ENCODE peak calls at places on chromosome 20, in five cellular contexts. O is lower lobe of right lung, V is prostate gland, I is ovary, D is mammary epithelial cell. Y is an unnamed sample.

GRCh38 chr20:45592574-45593189 is 13.6 kb upstream of the WFDC8 start:
- DNase-seq in D (peak; percentile 56), O (no peak), I (no peak), V (no peak), Y (no peak)

GRCh38 chr20:20036756-20037155 is 15.5 kb downstream of the CRNKL1 start:
- DNase-seq in I (no peak), O (no peak), V (no peak), D (no peak), Y (no peak)

GRCh38 chr20:25148181-25148981 is 47.1 kb upstream of the ENTPD6 start:
- DNase-seq in I (peak; percentile 76), O (peak; percentile 69), V (peak; percentile 19), D (no peak), Y (peak; percentile 77)

GRCh38 chr20:51562334-51563140 is 20.0 kb upstream of the NFATC2 start:
- DNase-seq in D (peak; percentile 75), I (peak; percentile 88), O (peak; percentile 55), V (peak; percentile 68), Y (peak; percentile 94)

GRCh38 chr20:24991897-24992419 is 593 bp downstream of the APMAP start:
- DNase-seq in D (no peak), V (no peak), O (peak; percentile 60), I (no peak), Y (peak; percentile 72)

GRCh38 chr20:36542019-36542488 is 735 bp downstream of the MYL9 start:
- DNase-seq in I (peak; percentile 78), O (no peak), D (no peak), V (no peak), Y (no peak)

GRCh38 chr20:5191829-5192569 is 65.2 kb downstream of the CDS2 start:
- DNase-seq in O (no peak), D (peak; percentile 63), I (peak; percentile 50), V (peak; percentile 50), Y (no peak)

GRCh38 chr20:46939566-46939965 is 44.9 kb downstream of the EYA2 start:
- DNase-seq in I (no peak), D (no peak), O (no peak), V (no peak), Y (no peak)

GRCh38 chr20:63972312-63973159 is 2.8 kb upstream of the ZNF512B start:
- DNase-seq in I (peak; percentile 36), V (no peak), D (no peak), O (no peak), Y (no peak)

GRCh38 chr20:16927031-16927430 is 178.9 kb downstream of the OTOR start:
- DNase-seq in D (no peak), V (no peak), O (no peak), I (no peak), Y (no peak)

GRCh38 chr20:24762371-24762770 is 186.7 kb upstream of the CST7 start:
- DNase-seq in O (no peak), V (no peak), D (no peak), I (no peak), Y (peak; percentile 46)

GRCh38 chr20:50323209-50323608 is 132.6 kb downstream of the CEBPB start:
- DNase-seq in O (no peak), I (no peak), D (no peak), V (no peak), Y (no peak)

DNA sequence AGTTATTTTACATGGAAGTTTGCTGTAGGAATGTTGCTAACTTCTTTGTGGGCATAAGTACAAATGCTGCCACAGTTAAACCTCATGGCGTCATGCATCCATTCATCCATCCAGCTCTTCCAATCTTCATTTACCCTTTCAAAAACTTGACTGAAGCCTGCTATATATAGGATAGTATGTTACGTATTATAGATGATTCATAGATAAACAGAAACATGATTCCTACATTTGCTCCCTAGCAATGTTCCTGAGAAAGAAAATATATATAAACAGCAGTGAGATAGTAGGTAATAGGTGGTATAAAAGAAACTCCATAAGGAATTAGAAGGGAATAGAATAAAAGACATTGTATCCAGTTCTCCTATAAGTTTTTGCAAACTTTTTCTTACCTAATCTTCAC is 93.8 kb downstream of the NDUFAF5 start:
- DNase-seq in D (no peak), V (no peak), O (no peak), I (no peak), Y (no peak)
- H3K27ac ChIP-seq in D (no peak overlapping the region), V (no peak overlapping the region), O (no peak overlapping the region), I (no peak overlapping the region), Y (no peak overlapping the region)

GRCh38 chr20:32108814-32109391 is 611 bp upstream of the TM9SF4 start:
- DNase-seq in I (no peak), O (no peak), V (no peak), D (no peak), Y (no peak)
- H3K4me3 ChIP-seq in I (peak overlapping the region; percentile 77), O (peak overlapping the region; percentile 97), V (peak overlapping the region; percentile 83), D (no peak overlapping the region), Y (peak overlapping the region; percentile 98)

DNA sequence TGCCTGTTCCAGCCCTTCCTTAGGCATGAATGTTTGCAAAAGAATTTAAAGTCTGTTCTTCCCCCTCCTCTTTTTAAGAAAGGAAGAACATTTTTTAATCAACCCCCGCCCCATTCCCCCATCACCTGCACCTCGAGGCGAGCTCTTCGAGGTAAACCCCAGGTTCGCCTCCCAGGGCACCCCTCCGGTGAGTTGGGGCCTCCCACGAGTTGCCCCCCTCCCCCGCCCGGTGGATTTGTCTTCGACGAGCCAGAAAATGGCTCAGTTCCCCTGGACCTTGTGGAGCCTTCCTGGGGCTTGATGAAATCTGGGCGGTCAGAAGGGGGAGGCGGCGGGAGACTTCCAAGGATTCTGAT is 256 bp upstream of the OVOL2 start:
- DNase-seq in I (no peak), D (no peak), O (peak; percentile 54), V (no peak), Y (no peak)
- H3K27ac ChIP-seq in I (no peak overlapping the region), D (peak overlapping the region; percentile 53), O (peak overlapping the region; percentile 75), V (peak overlapping the region; percentile 88), Y (no peak overlapping the region)

DNA sequence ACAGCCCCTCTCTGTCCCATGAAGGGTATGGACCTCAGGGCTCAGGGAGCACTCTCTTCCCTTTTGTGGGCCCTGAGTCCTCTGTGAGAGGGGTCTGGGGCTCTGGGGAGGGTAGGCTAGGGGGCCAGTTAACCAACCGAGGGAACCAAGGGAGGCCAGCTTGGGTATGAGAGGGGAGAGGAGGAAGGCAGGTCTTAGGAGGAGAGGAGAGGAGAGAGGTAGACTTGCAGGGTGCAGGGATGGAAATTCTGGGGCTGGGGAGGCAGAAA is 720 bp downstream of the DUSP15 start:
- DNase-seq in D (no peak), V (no peak), I (no peak), O (no peak), Y (no peak)
- H3K4me3 ChIP-seq in D (no peak overlapping the region), V (peak overlapping the region; percentile 68), I (peak overlapping the region; percentile 46), O (peak overlapping the region; percentile 70), Y (peak overlapping the region; percentile 76)

GRCh38 chr20:44548171-44548678 is 26.4 kb upstream of the SERINC3 start:
- DNase-seq in V (no peak), O (no peak), D (no peak), I (no peak), Y (no peak)
- H3K27ac ChIP-seq in V (peak overlapping the region; percentile 1), O (peak overlapping the region; percentile 49), D (no peak overlapping the region), I (no peak overlapping the region), Y (peak overlapping the region; percentile 85)

GRCh38 chr20:41364967-41365765 is 1.5 kb downstream of the EMILIN3 start:
- DNase-seq in V (no peak), O (no peak), I (no peak), D (no peak), Y (no peak)

GRCh38 chr20:41366546-41367392 is at the start of gene EMILIN3:
- DNase-seq in D (no peak), V (no peak), O (no peak), I (peak; percentile 21), Y (no peak)

GRCh38 chr20:41367393-41367695 is 726 bp upstream of the EMILIN3 start:
- DNase-seq in I (no peak), D (no peak), O (no peak), V (no peak), Y (no peak)

GRCh38 chr20:41364236-41364855 is 2.3 kb downstream of the EMILIN3 start:
- DNase-seq in O (no peak), I (no peak), V (no peak), D (no peak), Y (no peak)

DNA sequence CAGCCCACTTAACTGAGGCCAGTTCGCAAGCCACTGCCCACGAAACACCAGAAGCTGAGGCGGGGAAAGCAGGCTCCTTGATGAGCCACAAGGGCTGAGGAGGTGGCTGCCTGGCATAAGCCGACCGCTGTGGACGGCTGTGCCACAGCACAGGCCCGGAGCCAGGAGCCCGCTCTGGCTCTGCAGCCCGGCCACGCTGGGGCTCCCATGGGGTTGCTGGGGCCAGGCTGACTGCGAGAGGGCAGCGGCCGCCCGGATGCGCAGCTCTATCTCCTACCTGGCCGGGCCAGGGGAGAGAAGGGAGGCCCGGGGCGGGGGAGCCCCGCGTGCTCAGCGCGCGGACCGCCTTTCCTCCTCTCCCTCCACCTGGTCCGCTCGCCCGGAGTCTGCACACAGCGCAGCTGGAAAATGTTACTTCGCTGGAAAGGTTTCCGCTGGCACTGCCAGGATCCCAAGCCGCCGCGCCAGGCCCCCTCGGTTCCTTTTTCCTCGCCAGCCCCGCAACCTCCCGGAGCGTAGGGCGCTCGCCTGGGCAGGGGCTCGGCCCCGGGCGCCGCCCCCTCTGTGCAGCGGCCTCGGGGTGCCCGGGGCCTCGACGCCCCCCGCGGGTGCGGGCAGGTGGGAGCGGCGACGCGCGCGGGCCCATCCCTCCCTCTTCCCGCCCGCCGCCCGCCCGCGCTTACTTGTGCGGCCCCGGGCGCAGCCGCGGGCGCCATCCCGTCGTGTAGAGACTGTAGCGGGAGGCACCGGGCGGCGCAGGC is 653 bp downstream of the EMILIN3 start:
- DNase-seq in I (peak; percentile 19), V (no peak), O (no peak), D (no peak), Y (no peak)
- H3K4me3 ChIP-seq in I (peak overlapping the region; percentile 30), V (peak overlapping the region; percentile 33), O (peak overlapping the region; percentile 27), D (peak overlapping the region; percentile 14), Y (peak overlapping the region; percentile 66)